ENCODE peak calls at places on chromosome 15, in ten cellular contexts. One of them, this sample, is unnamed.

GRCh38 chr15:59335197-59335786 is 37.4 kb downstream of the MYO1E start:
- DNase-seq in stomach: no peak
- DNase-seq in AG04449: no peak
- DNase-seq in activated CD4-positive, alpha-beta T cell treated with anti-CD3 and anti-CD28 coated beads for 36 hours: no peak
- DNase-seq in stimulated activated CD4-positive, alpha-beta T cell treated with anti-CD3 and anti-CD28 coated beads, Interleukin-1b, Interleukin-23, amount 100 ng/mL, for 24 hours: no peak
- DNase-seq in activated naive CD4-positive, alpha-beta T cell: no peak
- DNase-seq in T-helper 17 cell: no peak
- DNase-seq in left ventricle myocardium inferior: no peak
- DNase-seq in fibroblast of pulmonary artery: no peak
- DNase-seq in naive thymus-derived CD8-positive, alpha-beta T cell: no peak
- DNase-seq in this sample: no peak

GRCh38 chr15:89749951-89750559 is 994 bp downstream of the MESP1 start:
- DNase-seq in stomach: peak
- DNase-seq in AG04449: no peak
- DNase-seq in activated CD4-positive, alpha-beta T cell treated with anti-CD3 and anti-CD28 coated beads for 36 hours: peak
- DNase-seq in stimulated activated CD4-positive, alpha-beta T cell treated with anti-CD3 and anti-CD28 coated beads, Interleukin-1b, Interleukin-23, amount 100 ng/mL, for 24 hours: no peak
- DNase-seq in activated naive CD4-positive, alpha-beta T cell: no peak
- DNase-seq in T-helper 17 cell: no peak
- DNase-seq in left ventricle myocardium inferior: no peak
- DNase-seq in fibroblast of pulmonary artery: no peak
- DNase-seq in naive thymus-derived CD8-positive, alpha-beta T cell: no peak
- DNase-seq in this sample: no peak

GRCh38 chr15:51755790-51756189 is 4.4 kb downstream of the TMOD2 start:
- DNase-seq in stomach: no peak
- DNase-seq in AG04449: no peak
- DNase-seq in activated CD4-positive, alpha-beta T cell treated with anti-CD3 and anti-CD28 coated beads for 36 hours: no peak
- DNase-seq in stimulated activated CD4-positive, alpha-beta T cell treated with anti-CD3 and anti-CD28 coated beads, Interleukin-1b, Interleukin-23, amount 100 ng/mL, for 24 hours: no peak
- DNase-seq in activated naive CD4-positive, alpha-beta T cell: no peak
- DNase-seq in T-helper 17 cell: no peak
- DNase-seq in left ventricle myocardium inferior: no peak
- DNase-seq in fibroblast of pulmonary artery: no peak
- DNase-seq in naive thymus-derived CD8-positive, alpha-beta T cell: no peak
- DNase-seq in this sample: no peak

GRCh38 chr15:64092864-64093626 is 593 bp downstream of the CIAO2A start:
- DNase-seq in stomach: peak
- DNase-seq in AG04449: no peak
- DNase-seq in activated CD4-positive, alpha-beta T cell treated with anti-CD3 and anti-CD28 coated beads for 36 hours: peak
- DNase-seq in stimulated activated CD4-positive, alpha-beta T cell treated with anti-CD3 and anti-CD28 coated beads, Interleukin-1b, Interleukin-23, amount 100 ng/mL, for 24 hours: peak
- DNase-seq in activated naive CD4-positive, alpha-beta T cell: no peak
- DNase-seq in T-helper 17 cell: peak
- DNase-seq in left ventricle myocardium inferior: peak
- DNase-seq in fibroblast of pulmonary artery: peak
- DNase-seq in naive thymus-derived CD8-positive, alpha-beta T cell: peak
- DNase-seq in this sample: no peak

GRCh38 chr15:65533057-65533752 is 2.9 kb downstream of the HACD3 start:
- DNase-seq in stomach: no peak
- DNase-seq in AG04449: no peak
- DNase-seq in activated CD4-positive, alpha-beta T cell treated with anti-CD3 and anti-CD28 coated beads for 36 hours: no peak
- DNase-seq in stimulated activated CD4-positive, alpha-beta T cell treated with anti-CD3 and anti-CD28 coated beads, Interleukin-1b, Interleukin-23, amount 100 ng/mL, for 24 hours: no peak
- DNase-seq in activated naive CD4-positive, alpha-beta T cell: no peak
- DNase-seq in T-helper 17 cell: no peak
- DNase-seq in left ventricle myocardium inferior: no peak
- DNase-seq in fibroblast of pulmonary artery: no peak
- DNase-seq in naive thymus-derived CD8-positive, alpha-beta T cell: no peak
- DNase-seq in this sample: no peak

GRCh38 chr15:57626713-57627440 is 35.2 kb downstream of the MYZAP start:
- DNase-seq in stomach: no peak
- DNase-seq in AG04449: no peak
- DNase-seq in activated CD4-positive, alpha-beta T cell treated with anti-CD3 and anti-CD28 coated beads for 36 hours: no peak
- DNase-seq in stimulated activated CD4-positive, alpha-beta T cell treated with anti-CD3 and anti-CD28 coated beads, Interleukin-1b, Interleukin-23, amount 100 ng/mL, for 24 hours: no peak
- DNase-seq in activated naive CD4-positive, alpha-beta T cell: no peak
- DNase-seq in T-helper 17 cell: no peak
- DNase-seq in left ventricle myocardium inferior: no peak
- DNase-seq in fibroblast of pulmonary artery: no peak
- DNase-seq in naive thymus-derived CD8-positive, alpha-beta T cell: no peak
- DNase-seq in this sample: no peak

GRCh38 chr15:96047255-96047931 is 283.1 kb upstream of the NR2F2 start:
- DNase-seq in stomach: no peak
- DNase-seq in AG04449: peak
- DNase-seq in activated CD4-positive, alpha-beta T cell treated with anti-CD3 and anti-CD28 coated beads for 36 hours: no peak
- DNase-seq in stimulated activated CD4-positive, alpha-beta T cell treated with anti-CD3 and anti-CD28 coated beads, Interleukin-1b, Interleukin-23, amount 100 ng/mL, for 24 hours: no peak
- DNase-seq in activated naive CD4-positive, alpha-beta T cell: no peak
- DNase-seq in T-helper 17 cell: no peak
- DNase-seq in left ventricle myocardium inferior: no peak
- DNase-seq in fibroblast of pulmonary artery: peak
- DNase-seq in naive thymus-derived CD8-positive, alpha-beta T cell: no peak
- DNase-seq in this sample: no peak

GRCh38 chr15:49045691-49046112 is 544 bp downstream of the SECISBP2L start:
- DNase-seq in stomach: no peak
- DNase-seq in AG04449: no peak
- DNase-seq in activated CD4-positive, alpha-beta T cell treated with anti-CD3 and anti-CD28 coated beads for 36 hours: peak
- DNase-seq in stimulated activated CD4-positive, alpha-beta T cell treated with anti-CD3 and anti-CD28 coated beads, Interleukin-1b, Interleukin-23, amount 100 ng/mL, for 24 hours: no peak
- DNase-seq in activated naive CD4-positive, alpha-beta T cell: no peak
- DNase-seq in T-helper 17 cell: no peak
- DNase-seq in left ventricle myocardium inferior: no peak
- DNase-seq in fibroblast of pulmonary artery: peak
- DNase-seq in naive thymus-derived CD8-positive, alpha-beta T cell: no peak
- DNase-seq in this sample: no peak